ENCODE peak calls at places on chromosomes 3 and 15, in five cellular contexts. D, H, R, I and Z are unnamed samples.

GRCh38 chr3:157447026-157447694 is 10.5 kb downstream of the PTX3 start:
- DNase-seq in R (no peak), I (no peak), D (no peak), H (peak), Z (no peak)

GRCh38 chr15:61660579-61660978 is 399.7 kb downstream of the VPS13C start:
- DNase-seq in D (no peak), H (no peak), I (no peak), R (no peak), Z (no peak)

GRCh38 chr15:35444557-35445204 is 101.3 kb downstream of the DPH6 start:
- DNase-seq in R (no peak), H (peak), I (no peak), D (peak), Z (peak)

GRCh38 chr3:155312781-155313180 is 19.3 kb upstream of the STRIT1 start:
- DNase-seq in I (no peak), D (no peak), R (no peak), H (no peak), Z (no peak)

GRCh38 chr3:177905895-177906511 is 630.2 kb upstream of the KCNMB2 start:
- DNase-seq in D (no peak), I (no peak), H (peak), R (no peak), Z (no peak)

GRCh38 chr3:150409527-150410310 is 1.6 kb downstream of the TSC22D2 start:
- DNase-seq in R (peak), I (peak), H (peak), D (peak), Z (peak)

GRCh38 chr3:139657936-139658335 is 19.8 kb downstream of the NMNAT3 start:
- DNase-seq in I (no peak), R (no peak), H (no peak), D (no peak), Z (no peak)

GRCh38 chr15:98964461-98965454 is 42.8 kb downstream of the PGPEP1L start:
- DNase-seq in I (no peak), H (no peak), R (no peak), D (no peak), Z (no peak)

GRCh38 chr3:150412599-150413069 is 4.5 kb downstream of the TSC22D2 start:
- DNase-seq in D (no peak), H (peak), R (no peak), I (no peak), Z (no peak)

GRCh38 chr3:183576487-183577107 is 21.1 kb upstream of the KLHL6 start:
- DNase-seq in I (no peak), H (peak), D (peak), R (no peak), Z (no peak)

GRCh38 chr3:49785565-49786356 is 581 bp downstream of the IP6K1 start:
- DNase-seq in I (peak), H (peak), R (peak), D (no peak), Z (no peak)

GRCh38 chr3:15557511-15557946 is 36.0 kb upstream of the COLQ start:
- DNase-seq in H (peak), R (no peak), D (no peak), I (peak), Z (no peak)

GRCh38 chr15:25469377-25469776 is 30.6 kb upstream of the UBE3A start:
- DNase-seq in D (no peak), H (no peak), R (no peak), I (no peak), Z (no peak)

GRCh38 chr3:56896357-56896756 is 94.6 kb upstream of the ARHGEF3 start:
- DNase-seq in H (no peak), D (no peak), I (no peak), R (no peak), Z (no peak)

GRCh38 chr3:193502871-193503270 is 51.8 kb downstream of the ATP13A4 start:
- DNase-seq in D (no peak), H (no peak), I (no peak), R (no peak), Z (no peak)

GRCh38 chr15:78811825-78812183 is 540 bp upstream of the ADAMTS7 start:
- DNase-seq in R (no peak), I (peak), D (no peak), H (no peak), Z (no peak)

GRCh38 chr3:159583662-159584061 is 405.0 kb upstream of the IL12A start:
- DNase-seq in I (no peak), D (no peak), H (no peak), R (no peak), Z (no peak)

GRCh38 chr15:35168464-35168863 is 83.4 kb upstream of the NANOGP8 start:
- DNase-seq in H (peak), I (no peak), R (no peak), D (no peak), Z (no peak)

GRCh38 chr3:45968149-45968548 is 24.9 kb downstream of the CXCR6 start:
- DNase-seq in R (no peak), H (no peak), D (no peak), I (no peak), Z (no peak)

GRCh38 chr3:172359231-172359630 is 89.0 kb downstream of the GHSR start:
- DNase-seq in D (no peak), I (no peak), H (no peak), R (no peak), Z (no peak)

GRCh38 chr3:189572249-189572648 is 58.9 kb upstream of the TP63 start:
- DNase-seq in R (no peak), H (no peak), D (no peak), I (no peak), Z (no peak)

GRCh38 chr3:21944251-21944650 is 193.2 kb upstream of the ZNF385D start:
- DNase-seq in I (no peak), H (no peak), D (no peak), R (no peak), Z (no peak)

GRCh38 chr3:186570941-186571643 is 572 bp downstream of the DNAJB11 start:
- DNase-seq in I (no peak), R (no peak), D (no peak), H (no peak), Z (peak)

GRCh38 chr3:117898722-117899121 is 1135.9 kb downstream of the IGSF11 start:
- DNase-seq in I (no peak), D (no peak), H (no peak), R (no peak), Z (no peak)

GRCh38 chr15:35308802-35309201 is 223.7 kb upstream of the NANOGP8 start:
- DNase-seq in I (no peak), H (peak), R (no peak), D (no peak), Z (no peak)

GRCh38 chr3:59818033-59818936 is 768.5 kb upstream of the CFAP20DC start:
- DNase-seq in H (peak), D (no peak), I (no peak), R (peak), Z (peak)